ENCODE peak calls at places on chromosomes 7 and 10, in four cellular contexts. One of them, this sample, is unnamed.
A peak's percentile ranks its signal among the peaks of the same experiment; 100 is the strongest.

GRCh38 chr10:71984798-71985388 is 20.7 kb downstream of the CHST3 start:
- DNase-seq in K562: no peak
- DNase-seq in GM12878: peak; percentile 55
- DNase-seq in HepG2: no peak
- DNase-seq in this sample: no peak

GRCh38 chr10:91614254-91614624 is 18.6 kb downstream of the PPP1R3C start:
- DNase-seq in K562: no peak
- DNase-seq in HepG2: no peak
- DNase-seq in GM12878: no peak
- DNase-seq in this sample: no peak

GRCh38 chr7:149707448-149707886 is 65.9 kb downstream of the ZNF467 start:
- DNase-seq in GM12878: no peak
- DNase-seq in HepG2: peak; percentile 18
- DNase-seq in K562: peak; percentile 7
- DNase-seq in this sample: no peak

GRCh38 chr10:117096559-117097201 is 41.4 kb downstream of the VAX1 start:
- DNase-seq in GM12878: no peak
- DNase-seq in K562: no peak
- DNase-seq in HepG2: no peak
- DNase-seq in this sample: peak; percentile 32

GRCh38 chr10:88070080-88070880 is 206.9 kb downstream of the PTEN start:
- DNase-seq in K562: no peak
- DNase-seq in GM12878: peak; percentile 92
- DNase-seq in HepG2: no peak
- DNase-seq in this sample: no peak

GRCh38 chr10:60846173-60846572 is 67.9 kb downstream of the CDK1 start:
- DNase-seq in HepG2: peak; percentile 9
- DNase-seq in K562: no peak
- DNase-seq in GM12878: no peak
- DNase-seq in this sample: peak; percentile 35

GRCh38 chr7:104963991-104964385 is 50.0 kb upstream of the KMT2E start:
- DNase-seq in GM12878: no peak
- DNase-seq in K562: no peak
- DNase-seq in HepG2: peak; percentile 88
- DNase-seq in this sample: no peak

GRCh38 chr7:135716677-135717238 is 11.2 kb downstream of the SLC13A4 start:
- DNase-seq in HepG2: no peak
- DNase-seq in GM12878: no peak
- DNase-seq in K562: no peak
- DNase-seq in this sample: no peak

GRCh38 chr7:158085741-158086695 is 501.6 kb downstream of the PTPRN2 start:
- DNase-seq in K562: no peak
- DNase-seq in GM12878: no peak
- DNase-seq in HepG2: no peak
- DNase-seq in this sample: no peak

GRCh38 chr10:80596391-80597257 is 58.9 kb downstream of the SH2D4B start:
- DNase-seq in GM12878: no peak
- DNase-seq in K562: peak; percentile 83
- DNase-seq in HepG2: peak; percentile 42
- DNase-seq in this sample: peak; percentile 85

GRCh38 chr7:143352506-143353130 is 9.9 kb downstream of the FAM131B start:
- DNase-seq in K562: no peak
- DNase-seq in GM12878: no peak
- DNase-seq in HepG2: no peak
- DNase-seq in this sample: no peak

GRCh38 chr10:87734987-87735827 is 75.5 kb downstream of the PAPSS2 start:
- DNase-seq in GM12878: no peak
- DNase-seq in HepG2: peak; percentile 25
- DNase-seq in K562: peak; percentile 29
- DNase-seq in this sample: peak; percentile 95

GRCh38 chr7:93310346-93310745 is 78.2 kb downstream of the VPS50 start:
- DNase-seq in GM12878: no peak
- DNase-seq in K562: no peak
- DNase-seq in HepG2: no peak
- DNase-seq in this sample: no peak

GRCh38 chr10:70735161-70735560 is 50.0 kb downstream of the TBATA start:
- DNase-seq in GM12878: no peak
- DNase-seq in K562: no peak
- DNase-seq in HepG2: no peak
- DNase-seq in this sample: no peak

GRCh38 chr7:99860281-99861127 is 16.3 kb downstream of the OR2AE1 start:
- DNase-seq in HepG2: peak; percentile 97
- DNase-seq in K562: no peak
- DNase-seq in GM12878: no peak
- DNase-seq in this sample: no peak

GRCh38 chr7:129066290-129067131 is 11.6 kb upstream of the TNPO3 start:
- DNase-seq in K562: peak; percentile 80
- DNase-seq in GM12878: no peak
- DNase-seq in HepG2: no peak
- DNase-seq in this sample: peak; percentile 79

GRCh38 chr10:88092265-88092664 is 228.8 kb downstream of the PTEN start:
- DNase-seq in K562: no peak
- DNase-seq in GM12878: no peak
- DNase-seq in HepG2: no peak
- DNase-seq in this sample: no peak

GRCh38 chr7:123208793-123209192 is 9.0 kb upstream of the SLC13A1 start:
- DNase-seq in GM12878: no peak
- DNase-seq in K562: no peak
- DNase-seq in HepG2: peak; percentile 25
- DNase-seq in this sample: peak; percentile 43

GRCh38 chr7:94297397-94297838 is 97.3 kb upstream of the COL1A2 start:
- DNase-seq in GM12878: no peak
- DNase-seq in K562: no peak
- DNase-seq in HepG2: no peak
- DNase-seq in this sample: no peak

GRCh38 chr10:132700168-132701098 is 85.5 kb downstream of the NKX6-2 start:
- DNase-seq in GM12878: no peak
- DNase-seq in HepG2: no peak
- DNase-seq in K562: no peak
- DNase-seq in this sample: no peak

GRCh38 chr7:131076032-131076431 is 251.6 kb upstream of the MKLN1 start:
- DNase-seq in HepG2: no peak
- DNase-seq in GM12878: no peak
- DNase-seq in K562: no peak
- DNase-seq in this sample: no peak

GRCh38 chr10:103333934-103334520 is 16.9 kb downstream of the PCGF6 start:
- DNase-seq in HepG2: peak; percentile 10
- DNase-seq in K562: no peak
- DNase-seq in GM12878: no peak
- DNase-seq in this sample: peak; percentile 39

GRCh38 chr10:103916254-103916653 is 1.7 kb downstream of the STN1 start:
- DNase-seq in K562: no peak
- DNase-seq in HepG2: no peak
- DNase-seq in GM12878: no peak
- DNase-seq in this sample: no peak

GRCh38 chr7:151784843-151785680 is 91.9 kb downstream of the PRKAG2 start:
- DNase-seq in GM12878: no peak
- DNase-seq in HepG2: no peak
- DNase-seq in K562: no peak
- DNase-seq in this sample: no peak

DNA sequence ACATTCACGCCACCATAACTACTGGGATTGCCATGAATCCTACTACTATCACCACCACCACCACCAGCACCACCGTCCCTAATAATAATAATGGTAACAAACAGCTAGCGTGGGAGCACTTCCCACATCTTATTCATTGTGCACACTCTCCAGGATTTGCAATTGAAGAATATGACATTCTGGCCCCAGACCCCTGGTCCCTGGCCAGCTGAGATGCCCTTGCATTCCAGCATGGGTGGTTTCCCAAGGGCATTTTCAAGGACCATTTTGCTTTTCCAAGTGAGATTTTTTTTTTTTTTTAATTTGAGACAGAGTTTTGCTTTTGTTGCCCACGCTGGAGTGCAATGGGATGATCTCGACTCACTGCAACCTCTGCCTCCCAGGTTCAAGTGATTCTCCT is 14.7 kb downstream of the CTBP2 start:
- DNase-seq in GM12878: no peak
- DNase-seq in K562: no peak
- DNase-seq in HepG2: no peak
- DNase-seq in this sample: no peak
- H3K79me2 ChIP-seq in GM12878: no peaks in the 10 kb centered on the region
- H3K79me2 ChIP-seq in K562: peaks cover 100% of the 10 kb centered on the region
- H3K79me2 ChIP-seq in HepG2: no peaks in the 10 kb centered on the region
- H3K79me2 ChIP-seq in this sample: peaks cover 100% of the 10 kb centered on the region

DNA sequence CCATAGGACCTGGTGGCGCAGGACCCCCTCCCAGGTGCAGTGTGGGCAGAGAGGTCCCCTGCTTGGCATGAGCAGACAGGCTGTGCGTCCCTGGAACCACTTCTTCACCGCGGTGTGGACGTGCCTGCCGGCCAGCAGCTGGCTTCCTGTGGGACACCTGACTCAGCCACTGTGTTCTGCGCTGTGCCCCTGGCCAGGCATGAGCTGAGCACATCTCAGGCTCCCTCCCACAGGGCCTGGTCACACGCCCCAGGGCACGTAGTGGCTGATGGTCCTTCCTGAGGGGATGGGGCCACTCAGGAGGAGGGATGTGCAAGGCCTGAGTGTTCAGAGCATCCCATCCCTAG is 3.5 kb upstream of the DEPP1 start:
- DNase-seq in K562: no peak
- DNase-seq in GM12878: no peak
- DNase-seq in HepG2: no peak
- DNase-seq in this sample: no peak
- TF ChIP-seq JUNB in K562: no peak
- TF ChIP-seq JUNB in GM12878: no peak
- TF ChIP-seq JUNB in HepG2: no peak
- TF ChIP-seq JUNB in this sample: no peak

DNA sequence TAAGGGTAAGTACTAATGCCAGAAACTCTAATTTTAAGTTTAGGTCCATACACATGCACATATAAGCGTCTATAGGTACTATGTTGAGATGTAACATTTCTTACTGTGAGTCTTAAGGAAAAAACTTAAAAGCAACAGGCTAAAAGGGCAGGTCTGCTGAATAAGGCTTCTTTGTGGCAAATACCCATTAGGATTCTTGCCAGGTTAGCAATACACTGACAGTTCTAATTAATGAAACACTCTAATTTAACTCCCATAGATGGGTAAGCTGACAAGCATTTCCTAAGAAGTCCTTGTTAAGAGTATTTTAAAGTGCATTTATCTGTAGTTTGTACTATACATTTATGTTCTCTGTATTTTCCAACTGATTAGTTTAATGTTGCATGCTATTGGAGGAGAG is 14.0 kb downstream of the SCRN1 start:
- DNase-seq in K562: no peak
- DNase-seq in GM12878: no peak
- DNase-seq in HepG2: no peak
- DNase-seq in this sample: no peak
- H3K79me2 ChIP-seq in K562: no peaks in the 10 kb centered on the region
- H3K79me2 ChIP-seq in GM12878: peaks cover 19% of the 10 kb centered on the region
- H3K79me2 ChIP-seq in HepG2: peaks cover 87% of the 10 kb centered on the region
- H3K79me2 ChIP-seq in this sample: peaks cover 92% of the 10 kb centered on the region

DNA sequence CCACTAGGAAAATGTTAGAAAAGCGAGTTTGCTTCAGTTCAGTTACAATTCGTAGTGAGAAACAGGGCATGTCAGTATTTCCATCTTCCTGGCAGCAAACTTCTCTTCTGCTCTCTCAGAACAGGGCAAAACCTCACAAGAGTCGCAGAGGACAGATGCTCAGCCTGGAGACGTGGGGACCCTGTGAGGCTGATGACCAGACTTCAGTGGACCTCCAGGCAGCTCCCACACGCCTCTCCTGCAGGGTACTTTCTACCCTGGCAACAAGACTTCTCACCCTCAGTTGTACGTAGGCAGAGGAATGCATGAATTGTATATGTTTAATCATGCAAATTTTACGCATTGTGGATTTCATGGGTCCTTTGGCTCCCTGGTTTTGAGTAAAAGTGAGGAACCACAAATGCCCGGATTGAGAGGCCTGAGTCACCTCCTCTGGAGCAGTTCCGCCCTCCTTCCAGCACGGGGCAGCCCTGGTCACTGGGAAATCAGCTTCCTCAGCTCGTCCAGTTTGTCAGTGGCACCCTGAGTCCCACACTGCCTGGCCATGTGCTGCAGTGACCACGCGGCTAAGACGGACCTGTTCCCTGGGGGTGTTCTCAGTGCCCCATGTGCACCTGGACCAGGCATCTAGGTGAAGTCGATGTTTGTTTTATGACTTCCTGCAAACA is 165.3 kb downstream of the TNS3 start:
- DNase-seq in GM12878: no peak
- DNase-seq in K562: no peak
- DNase-seq in HepG2: no peak
- DNase-seq in this sample: no peak
- TF ChIP-seq JUNB in GM12878: no peak
- TF ChIP-seq JUNB in K562: no peak
- TF ChIP-seq JUNB in HepG2: no peak
- TF ChIP-seq JUNB in this sample: no peak

GRCh38 chr10:50432206-50432605 is 180.9 kb upstream of the ASAH2 start:
- DNase-seq in HepG2: no peak
- DNase-seq in GM12878: no peak
- DNase-seq in K562: no peak
- DNase-seq in this sample: no peak
- H3K79me2 ChIP-seq in HepG2: no peaks in the 10 kb centered on the region
- H3K79me2 ChIP-seq in GM12878: no peaks in the 10 kb centered on the region
- H3K79me2 ChIP-seq in K562: peaks cover 4% of the 10 kb centered on the region
- H3K79me2 ChIP-seq in this sample: no peaks in the 10 kb centered on the region

GRCh38 chr10:98391578-98391991 is 23.4 kb downstream of the PYROXD2 start:
- DNase-seq in K562: no peak
- DNase-seq in HepG2: no peak
- DNase-seq in GM12878: no peak
- DNase-seq in this sample: no peak
- TF ChIP-seq JUNB in K562: no peak
- TF ChIP-seq JUNB in HepG2: no peak
- TF ChIP-seq JUNB in GM12878: no peak
- TF ChIP-seq JUNB in this sample: no peak

DNA sequence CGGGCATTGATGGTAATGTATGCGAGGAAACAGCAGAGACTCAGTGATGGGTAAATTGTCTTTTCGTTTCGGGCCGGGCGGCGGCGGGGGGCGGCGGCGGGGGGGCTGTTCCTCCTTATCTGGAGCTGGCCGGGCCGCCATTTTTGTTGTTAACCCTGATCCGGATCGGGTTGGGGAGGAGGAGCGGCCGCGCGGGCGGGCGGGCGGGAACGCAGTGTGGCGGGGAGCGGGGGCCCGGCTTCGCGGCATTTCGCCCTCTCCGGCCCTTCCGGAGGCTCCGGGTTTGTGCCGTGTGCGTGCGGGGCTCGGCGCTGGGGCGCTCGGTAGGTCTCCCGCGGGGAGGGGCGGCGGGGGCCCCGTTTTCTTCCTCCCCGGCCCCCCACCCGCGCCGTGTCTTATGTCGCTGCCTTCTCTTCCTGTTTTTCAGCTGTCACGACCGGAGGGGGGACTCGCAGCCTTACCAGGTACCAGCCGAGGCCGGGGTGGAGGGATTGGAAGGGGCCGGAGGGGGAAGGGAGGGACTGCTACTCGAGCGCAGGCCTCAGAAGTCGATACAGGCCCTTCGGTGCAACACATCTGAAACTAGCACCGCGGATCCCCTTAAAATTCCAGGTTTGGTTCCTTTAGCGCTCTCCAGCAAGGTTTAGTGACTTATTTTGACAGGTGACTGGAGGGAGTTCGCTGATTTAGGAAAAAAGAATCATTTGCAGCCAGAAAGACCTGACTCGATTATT is 820 bp downstream of the WAC start:
- DNase-seq in GM12878: no peak
- DNase-seq in K562: peak; percentile 58
- DNase-seq in HepG2: peak; percentile 13
- DNase-seq in this sample: peak; percentile 72
- H3K79me2 ChIP-seq in GM12878: peaks cover 74% of the 10 kb centered on the region
- H3K79me2 ChIP-seq in K562: peaks cover 77% of the 10 kb centered on the region
- H3K79me2 ChIP-seq in HepG2: peaks cover 58% of the 10 kb centered on the region
- H3K79me2 ChIP-seq in this sample: peaks cover 63% of the 10 kb centered on the region

GRCh38 chr7:18993933-18994668 is 123.3 kb downstream of the TWIST1 start:
- DNase-seq in HepG2: no peak
- DNase-seq in GM12878: no peak
- DNase-seq in K562: no peak
- DNase-seq in this sample: no peak
- TF ChIP-seq JUNB in HepG2: no peak
- TF ChIP-seq JUNB in GM12878: no peak
- TF ChIP-seq JUNB in K562: no peak
- TF ChIP-seq JUNB in this sample: no peak

This sample was measured in GM23338.